ENCODE peak calls at places on chromosomes 13 and 19, in five cellular contexts. D is adrenal gland, U is mucosa of descending colon, E is GM06990, B is fibroblast of lung. C is an unnamed sample.
A peak's percentile ranks its signal among the peaks of the same experiment; 100 is the strongest.

GRCh38 chr13:20121154-20121515 is 39.7 kb downstream of the GJA3 start:
- DNase-seq in U (no peak), B (peak; percentile 39), E (no peak), D (no peak), C (no peak)

GRCh38 chr19:52492201-52492960 is 35.1 kb upstream of the ZNF808 start:
- DNase-seq in E (no peak), B (no peak), D (no peak), U (no peak), C (no peak)

GRCh38 chr19:45729774-45730388 is 815 bp downstream of the FBXO46 start:
- DNase-seq in U (no peak), D (no peak), B (no peak), E (no peak), C (no peak)

GRCh38 chr13:42355118-42355840 is 83.3 kb downstream of the AKAP11 start:
- DNase-seq in D (no peak), B (no peak), U (no peak), E (no peak), C (no peak)

GRCh38 chr19:42282036-42282762 is 13.1 kb downstream of the CIC start:
- DNase-seq in B (peak; percentile 36), U (no peak), D (no peak), E (peak; percentile 17), C (no peak)

GRCh38 chr13:93262729-93263128 is 36.1 kb downstream of the GPC6 start:
- DNase-seq in B (peak; percentile 55), D (no peak), U (no peak), E (no peak), C (no peak)

GRCh38 chr13:25207291-25207690 is 35.2 kb upstream of the AMER2 start:
- DNase-seq in E (no peak), U (no peak), B (no peak), D (no peak), C (no peak)

GRCh38 chr13:52084971-52085370 is 43.9 kb downstream of the NEK5 start:
- DNase-seq in D (no peak), U (no peak), B (no peak), E (no peak), C (no peak)

GRCh38 chr19:39211731-39212376 is 7.8 kb upstream of the SYCN start:
- DNase-seq in E (no peak), U (no peak), D (no peak), B (no peak), C (no peak)

GRCh38 chr13:37134411-37135041 is 29.1 kb upstream of the CSNK1A1L start:
- DNase-seq in D (no peak), B (peak; percentile 82), E (no peak), U (no peak), C (no peak)

GRCh38 chr13:75173457-75174356 is 308.3 kb downstream of the TBC1D4 start:
- DNase-seq in B (no peak), U (no peak), D (no peak), E (no peak), C (no peak)

GRCh38 chr13:107301724-107302374 is 733.9 kb upstream of the ARGLU1 start:
- DNase-seq in U (no peak), B (peak; percentile 26), D (no peak), E (no peak), C (no peak)
- TF ChIP-seq CTCF in U (no peak), B (peak; percentile 18), D (no peak), E (no peak), C (no peak)

DNA sequence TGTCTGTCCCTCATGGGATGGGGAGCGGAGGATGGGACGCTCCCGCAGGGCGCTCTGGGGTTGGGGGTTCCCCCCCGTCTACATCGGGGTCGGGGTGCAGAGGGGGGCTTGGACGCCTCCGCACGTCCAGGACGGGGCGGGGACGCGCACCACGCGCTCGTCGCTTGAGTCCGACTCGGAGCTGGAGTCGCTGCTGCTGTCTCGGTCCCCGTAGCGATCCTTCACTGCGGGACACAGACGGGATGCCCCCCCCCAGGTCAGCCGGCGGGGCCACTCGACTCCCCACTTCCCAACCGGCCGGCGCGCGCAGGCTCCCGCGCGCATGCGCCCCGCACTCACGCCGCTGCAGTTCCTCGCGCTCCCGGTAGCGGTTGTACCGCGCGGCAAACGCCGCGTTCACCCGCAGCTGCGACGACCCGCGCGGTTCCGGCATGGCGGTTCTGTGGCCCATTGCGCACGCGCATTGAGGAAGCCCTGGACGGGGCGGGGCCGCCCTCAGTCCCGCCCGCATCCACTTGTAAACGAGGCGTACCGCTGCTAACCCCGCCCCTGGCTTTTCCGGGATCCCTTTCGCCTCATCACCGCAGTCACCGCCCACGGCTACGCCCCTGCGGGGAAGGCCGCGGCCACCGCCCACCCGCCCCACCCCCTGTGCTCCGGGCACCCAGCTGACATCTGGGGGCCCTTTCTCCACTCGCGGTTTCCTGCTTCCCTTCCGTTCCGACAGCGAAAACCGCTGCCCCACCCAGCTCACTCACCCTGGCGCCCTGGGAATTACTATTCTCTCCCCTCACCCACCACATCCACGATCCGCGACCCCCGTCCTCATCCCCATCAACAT is at the start of gene KRI1:
- DNase-seq in E (peak; percentile 99), B (peak; percentile 97), D (peak; percentile 98), U (peak; percentile 100), C (peak; percentile 76)
- TF ChIP-seq CTCF in E (no peak), B (peak; percentile 12), D (no peak), U (peak; percentile 17), C (peak; percentile 28)

GRCh38 chr13:44266305-44266704 is 107.3 kb upstream of the SERP2 start:
- DNase-seq in D (no peak), E (no peak), B (no peak), U (no peak), C (no peak)
- TF ChIP-seq CTCF in D (no peak), E (no peak), B (no peak), U (no peak), C (no peak)

DNA sequence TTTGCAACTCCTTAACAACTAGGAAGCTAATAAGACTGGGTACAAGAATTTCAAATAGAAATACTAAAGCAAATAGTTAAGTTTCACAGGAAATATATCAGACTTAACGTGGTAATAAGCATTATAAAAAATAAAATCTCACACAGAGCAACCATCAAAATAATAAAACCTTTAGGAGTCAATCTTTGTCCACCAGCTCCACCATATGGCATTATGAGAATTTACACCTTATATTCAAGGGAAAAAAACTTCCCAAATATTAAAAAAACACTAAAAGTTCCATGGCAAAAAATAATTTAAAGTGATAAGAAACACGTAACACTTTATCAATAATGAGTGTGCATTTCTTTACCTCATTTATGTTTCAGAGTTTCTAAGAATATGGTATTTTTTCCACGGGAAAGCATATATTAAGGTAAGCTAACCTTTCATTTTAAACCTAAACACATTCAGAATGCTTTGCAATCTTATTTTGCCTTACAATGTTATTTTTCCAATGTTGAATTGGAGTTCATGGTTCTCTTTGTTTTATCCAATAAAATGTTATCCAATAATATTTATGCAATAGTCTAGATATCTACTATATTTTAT is 423.2 kb upstream of the SGCG start:
- DNase-seq in E (no peak), D (no peak), U (no peak), B (peak; percentile 56), C (no peak)
- TF ChIP-seq CTCF in E (no peak), D (peak; percentile 27), U (no peak), B (peak; percentile 44), C (peak; percentile 52)

GRCh38 chr13:41032646-41033396 is 13.7 kb upstream of the ELF1 start:
- DNase-seq in E (no peak), D (no peak), U (no peak), B (no peak), C (no peak)

GRCh38 chr13:41028051-41028450 is 8.9 kb upstream of the ELF1 start:
- DNase-seq in B (no peak), D (no peak), U (no peak), E (no peak), C (no peak)

GRCh38 chr13:41025518-41025917 is 6.4 kb upstream of the ELF1 start:
- DNase-seq in U (no peak), D (no peak), E (no peak), B (no peak), C (peak; percentile 50)

GRCh38 chr13:41026806-41027205 is 7.7 kb upstream of the ELF1 start:
- DNase-seq in U (no peak), B (no peak), E (no peak), D (no peak), C (no peak)

DNA sequence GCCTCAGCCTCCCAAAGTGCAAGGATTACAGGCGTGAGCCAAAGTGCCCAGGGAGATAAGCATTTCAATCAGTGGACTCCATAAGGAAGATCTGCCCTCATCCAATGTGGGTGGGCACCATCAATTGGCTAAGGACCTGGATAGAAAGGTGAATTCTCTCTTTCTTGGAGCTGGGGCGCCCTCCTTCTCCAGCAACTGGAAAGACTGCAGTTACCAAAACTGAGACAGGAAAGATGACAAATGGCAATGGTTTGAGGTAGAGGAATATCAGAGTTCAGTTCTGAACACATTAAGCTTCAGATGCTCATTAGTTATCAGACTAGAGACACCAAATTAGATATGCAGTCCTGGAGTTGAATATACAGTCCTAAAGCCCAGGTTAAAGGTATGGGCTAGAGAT is 10.5 kb upstream of the ELF1 start:
- DNase-seq in D (no peak), E (no peak), U (no peak), B (no peak), C (no peak)
- TF ChIP-seq CTCF in D (no peak), E (no peak), U (no peak), B (no peak), C (no peak)

GRCh38 chr19:40960062-40960685 is 30.9 kb upstream of the CYP2B6 start:
- DNase-seq in D (no peak), E (no peak), U (no peak), B (no peak), C (no peak)
- TF ChIP-seq CTCF in D (no peak), E (no peak), U (no peak), B (no peak), C (no peak)

GRCh38 chr13:46145950-46146349 is 36.0 kb downstream of the LCP1 start:
- DNase-seq in D (no peak), B (no peak), E (no peak), U (no peak), C (no peak)

GRCh38 chr13:46149272-46150133 is 32.5 kb downstream of the LCP1 start:
- DNase-seq in D (no peak), B (no peak), E (no peak), U (no peak), C (peak; percentile 79)

GRCh38 chr13:46150134-46150693 is 31.8 kb downstream of the LCP1 start:
- DNase-seq in E (no peak), U (no peak), D (no peak), B (no peak), C (no peak)

GRCh38 chr13:46143239-46143701 is 38.4 kb upstream of the CPB2 start:
- DNase-seq in B (no peak), E (no peak), D (no peak), U (no peak), C (peak; percentile 98)

GRCh38 chr13:46146898-46147297 is 35.1 kb downstream of the LCP1 start:
- DNase-seq in D (peak; percentile 40), E (no peak), U (no peak), B (peak; percentile 39), C (no peak)
- TF ChIP-seq CTCF in D (peak; percentile 10), E (no peak), U (no peak), B (peak; percentile 48), C (peak; percentile 65)

C was measured in LNCaP clone FGC.